ENCODE peak calls at places on chromosomes 7 and 10, in four cellular contexts. H, Y, J and M are unnamed samples.

GRCh38 chr10:2119316-2119715 is 382.0 kb upstream of the ADARB2 start:
- DNase-seq in H (no peak), J (no peak), Y (no peak), M (no peak)

GRCh38 chr10:13877154-13877909 is 290.6 kb downstream of the PRPF18 start:
- DNase-seq in Y (no peak), J (peak), H (peak), M (no peak)

GRCh38 chr10:100614416-100614815 is 78.7 kb downstream of the HIF1AN start:
- DNase-seq in J (no peak), Y (no peak), H (no peak), M (no peak)

GRCh38 chr7:141634065-141634464 is 67.9 kb downstream of the DENND11 start:
- DNase-seq in J (no peak), H (no peak), Y (no peak), M (no peak)

GRCh38 chr10:59654007-59654406 is 55.6 kb downstream of the SLC16A9 start:
- DNase-seq in H (no peak), Y (peak), J (no peak), M (no peak)

GRCh38 chr10:24396396-24396795 is 187.5 kb downstream of the KIAA1217 start:
- DNase-seq in H (no peak), J (no peak), Y (no peak), M (no peak)

GRCh38 chr10:119931873-119932272 is 39.3 kb downstream of the SEC23IP start:
- DNase-seq in Y (no peak), H (no peak), J (no peak), M (no peak)

GRCh38 chr10:89332718-89333281 is 5.0 kb downstream of the IFIT3 start:
- DNase-seq in Y (no peak), J (no peak), H (no peak), M (no peak)

GRCh38 chr10:48782321-48782720 is 97.6 kb downstream of the WDFY4 start:
- DNase-seq in Y (no peak), H (no peak), J (no peak), M (no peak)

GRCh38 chr7:93039282-93039681 is 78.5 kb downstream of the SAMD9 start:
- DNase-seq in Y (no peak), H (no peak), J (no peak), M (no peak)

GRCh38 chr10:100509241-100509640 is 10.4 kb downstream of the SEC31B start:
- DNase-seq in J (no peak), H (no peak), Y (no peak), M (no peak)

GRCh38 chr10:124025638-124026336 is 67.6 kb downstream of the CHST15 start:
- DNase-seq in H (no peak), J (peak), Y (peak), M (no peak)

GRCh38 chr10:72574636-72575035 is 51.2 kb downstream of the MICU1 start:
- DNase-seq in H (no peak), J (no peak), Y (no peak), M (no peak)

GRCh38 chr7:117008849-117009531 is 55.7 kb downstream of the ST7 start:
- DNase-seq in H (no peak), J (no peak), Y (no peak), M (no peak)

GRCh38 chr10:58023341-58024073 is 244.2 kb downstream of the IPMK start:
- DNase-seq in H (no peak), Y (no peak), J (no peak), M (peak)

GRCh38 chr7:69534461-69535041 is 63.7 kb upstream of the AUTS2 start:
- DNase-seq in Y (no peak), J (no peak), H (no peak), M (no peak)

GRCh38 chr7:127976056-127976455 is 55.2 kb downstream of the LRRC4 start:
- DNase-seq in H (no peak), J (no peak), Y (no peak), M (no peak)

GRCh38 chr10:14063531-14064317 is 267.0 kb downstream of the FRMD4A start:
- DNase-seq in J (peak), H (peak), Y (no peak), M (peak)

GRCh38 chr10:97069026-97069425 is 116.7 kb downstream of the SLIT1 start:
- DNase-seq in J (no peak), Y (no peak), H (no peak), M (no peak)

GRCh38 chr7:4134631-4135030 is 547.5 kb upstream of the FOXK1 start:
- DNase-seq in Y (no peak), J (peak), H (no peak), M (no peak)

GRCh38 chr10:11065567-11065966 is 47.9 kb downstream of the CELF2 start:
- DNase-seq in J (no peak), H (no peak), Y (no peak), M (no peak)

GRCh38 chr7:28068811-28069216 is 111.8 kb downstream of the JAZF1 start:
- DNase-seq in J (no peak), H (no peak), Y (no peak), M (no peak)

GRCh38 chr10:7410306-7410799 is 481 bp downstream of the SFMBT2 start:
- DNase-seq in Y (peak), H (peak), J (no peak), M (no peak)

GRCh38 chr7:122975341-122975740 is 20.2 kb downstream of the TAS2R16 start:
- DNase-seq in Y (no peak), J (no peak), H (no peak), M (no peak)

GRCh38 chr7:87148332-87148955 is 3.8 kb upstream of the DMTF1 start:
- DNase-seq in H (no peak), Y (peak), J (no peak), M (peak)

GRCh38 chr10:110081914-110082313 is 74.1 kb downstream of the ADD3 start:
- DNase-seq in J (no peak), Y (no peak), H (no peak), M (no peak)

GRCh38 chr7:3215624-3216585 is 85.1 kb upstream of the SDK1 start:
- DNase-seq in H (no peak), Y (no peak), J (no peak), M (no peak)

GRCh38 chr7:41098402-41098801 is 604.5 kb downstream of the INHBA start:
- DNase-seq in J (no peak), H (no peak), Y (no peak), M (no peak)
- TF ChIP-seq CTCF in J (no peak), H (no peak), Y (no peak), M (no peak)

GRCh38 chr7:101156866-101157589 is 2.8 kb downstream of the AP1S1 start:
- DNase-seq in Y (no peak), H (no peak), J (no peak), M (no peak)

GRCh38 chr7:101155303-101155702 is 1.0 kb downstream of the AP1S1 start:
- DNase-seq in Y (no peak), J (no peak), H (no peak), M (no peak)

GRCh38 chr7:101153969-101154692 is at the start of gene AP1S1:
- DNase-seq in J (peak), Y (peak), H (peak), M (peak)

GRCh38 chr7:101154693-101155102 is 422 bp downstream of the AP1S1 start:
- DNase-seq in Y (no peak), H (no peak), J (no peak), M (no peak)

GRCh38 chr7:101156277-101156676 is 2.0 kb downstream of the AP1S1 start:
- DNase-seq in H (no peak), J (no peak), Y (no peak), M (no peak)
- TF ChIP-seq CTCF in H (no peak), J (no peak), Y (no peak), M (no peak)

GRCh38 chr10:85194685-85195084 is 866.3 kb downstream of the CCSER2 start:
- DNase-seq in J (no peak), Y (no peak), H (no peak), M (no peak)

GRCh38 chr10:85195596-85195995 is 867.2 kb downstream of the CCSER2 start:
- DNase-seq in H (no peak), Y (no peak), J (no peak), M (no peak)

GRCh38 chr10:85188770-85189484 is 860.5 kb downstream of the CCSER2 start:
- DNase-seq in H (no peak), J (no peak), Y (no peak), M (no peak)

DNA sequence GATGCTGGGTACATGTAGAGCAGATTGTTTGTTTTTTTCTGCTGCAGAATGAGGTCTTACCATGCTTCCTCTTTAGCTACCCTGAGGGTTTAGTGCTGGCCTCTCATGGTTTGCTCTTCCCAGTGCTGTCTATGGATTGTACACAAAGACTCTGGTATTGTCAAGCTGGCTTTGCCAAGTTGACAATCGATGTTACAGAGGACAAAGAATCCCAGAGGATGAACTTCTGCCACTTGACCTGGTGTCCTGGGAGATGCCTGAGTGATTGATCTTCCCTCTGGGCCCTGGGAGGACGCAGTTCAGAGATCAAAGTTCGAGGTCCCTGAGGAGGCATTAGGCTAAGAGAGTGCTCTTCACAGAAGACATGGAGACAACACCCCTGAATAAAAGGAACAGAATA is 865.4 kb downstream of the CCSER2 start:
- DNase-seq in Y (no peak), J (no peak), H (no peak), M (no peak)
- TF ChIP-seq CTCF in Y (no peak), J (no peak), H (no peak), M (no peak)

GRCh38 chr10:126160971-126161630 is 227.2 kb downstream of the ADAM12 start:
- DNase-seq in J (no peak), H (no peak), Y (no peak), M (no peak)
- TF ChIP-seq CTCF in J (no peak), H (peak), Y (no peak), M (no peak)

GRCh38 chr7:150476819-150477631 is 26.6 kb downstream of the GIMAP8 start:
- DNase-seq in H (no peak), Y (no peak), J (no peak), M (no peak)

GRCh38 chr7:150479023-150479716 is 28.7 kb downstream of the GIMAP8 start:
- DNase-seq in Y (no peak), H (no peak), J (no peak), M (no peak)

GRCh38 chr7:150481955-150482354 is 31.5 kb downstream of the GIMAP8 start:
- DNase-seq in H (no peak), Y (no peak), J (no peak), M (no peak)

GRCh38 chr7:150476285-150476684 is 25.9 kb downstream of the GIMAP8 start:
- DNase-seq in H (no peak), Y (no peak), J (no peak), M (no peak)

DNA sequence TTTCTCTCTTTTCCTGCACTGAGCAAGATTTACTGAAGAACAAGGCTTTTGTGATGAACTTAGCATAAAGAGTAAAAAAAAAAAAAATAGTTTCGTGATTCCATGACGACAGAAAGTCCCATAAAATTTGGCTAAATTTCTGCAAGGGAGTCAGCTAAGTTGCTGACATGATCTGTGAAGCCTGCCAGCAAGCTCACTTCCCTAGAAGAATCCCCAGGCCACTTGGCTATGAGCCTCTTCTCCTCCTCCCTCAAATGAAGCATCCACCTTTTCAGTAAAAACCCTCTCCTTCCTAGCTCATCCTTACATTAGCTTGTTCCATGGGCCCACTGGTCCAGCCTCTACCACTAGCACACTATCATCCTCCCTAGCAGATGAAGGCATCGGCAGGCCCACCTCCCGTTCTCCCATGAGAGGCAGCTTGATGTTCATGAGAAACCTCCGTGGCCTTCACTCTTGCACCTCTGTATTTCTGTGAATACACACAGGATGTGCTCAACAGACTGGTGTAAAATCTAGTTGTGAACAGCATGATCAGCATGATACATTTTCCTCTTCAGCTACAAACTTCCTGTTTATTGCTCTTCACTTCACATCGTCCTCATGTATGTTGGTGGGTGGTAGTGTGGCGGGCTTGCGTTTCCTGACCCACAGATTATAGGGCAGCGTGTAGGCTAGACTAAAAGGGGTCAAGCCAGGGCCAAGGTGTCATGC is 30.9 kb downstream of the GIMAP8 start:
- DNase-seq in J (no peak), H (peak), Y (no peak), M (no peak)
- TF ChIP-seq CTCF in J (no peak), H (no peak), Y (no peak), M (no peak)

GRCh38 chr10:51023611-51024010 is 50.7 kb upstream of the PRKG1 start:
- DNase-seq in Y (no peak), J (no peak), H (no peak), M (no peak)
- TF ChIP-seq CTCF in Y (no peak), J (no peak), H (no peak), M (no peak)

DNA sequence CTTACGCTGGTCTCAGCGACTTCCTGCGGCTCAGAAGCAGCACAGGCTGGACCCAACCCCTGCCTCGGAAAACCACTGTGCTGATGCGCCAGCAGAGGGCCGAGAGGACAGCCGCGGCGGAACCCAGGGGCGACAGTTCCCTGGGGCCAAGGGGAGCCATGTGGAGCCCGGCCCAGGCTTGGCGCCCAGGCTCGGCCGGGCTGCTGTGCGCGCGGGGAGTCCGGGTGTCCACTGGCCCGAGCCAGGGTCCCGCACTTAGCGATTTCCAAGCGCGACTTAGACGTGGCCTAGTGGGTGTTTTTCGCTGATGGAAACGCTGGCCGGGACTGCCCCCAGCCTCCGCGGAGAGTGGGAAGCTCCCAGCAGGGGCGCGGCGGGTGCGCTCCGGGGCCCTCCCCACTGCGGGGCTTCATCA is 18.6 kb upstream of the ZNF32 start:
- DNase-seq in J (no peak), Y (peak), H (peak), M (no peak)
- TF ChIP-seq CTCF in J (no peak), Y (no peak), H (peak), M (peak)

DNA sequence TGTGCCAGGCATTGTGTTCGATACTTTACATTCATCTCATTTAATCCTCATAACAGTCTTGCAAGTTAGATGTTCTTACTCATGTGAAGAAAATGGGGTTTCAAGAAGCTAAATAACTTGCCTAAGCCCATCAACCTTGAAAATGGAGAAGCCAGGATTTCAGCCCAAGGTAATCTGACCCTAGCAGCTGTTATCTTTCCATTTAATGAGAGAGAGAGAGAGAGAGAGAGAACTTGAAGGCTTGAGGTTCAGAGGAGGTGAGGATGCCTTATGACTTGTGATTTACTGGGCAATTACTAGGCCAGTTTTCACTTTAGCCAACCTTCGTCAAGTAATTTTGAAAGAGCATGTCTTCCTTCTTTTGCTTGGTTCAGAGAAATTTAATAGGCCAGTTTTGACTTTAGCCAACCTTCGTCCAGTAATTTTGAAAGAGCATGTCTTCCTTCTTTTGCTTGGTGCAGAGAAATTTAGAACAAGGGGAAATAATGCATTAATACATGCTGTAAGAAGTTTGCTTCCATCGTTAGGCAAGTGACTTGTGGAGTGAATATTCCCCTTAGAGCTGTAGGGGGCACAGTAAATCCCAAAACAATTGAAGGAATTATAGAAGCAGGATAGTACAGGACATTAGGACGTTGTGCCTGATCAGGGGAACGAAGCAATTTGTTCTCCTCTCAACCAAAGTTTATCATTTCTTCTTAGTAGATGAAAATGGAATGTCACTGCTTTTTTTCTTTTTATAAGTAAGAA is 143.0 kb upstream of the BMPER start:
- DNase-seq in Y (no peak), H (no peak), J (no peak), M (no peak)
- TF ChIP-seq CTCF in Y (no peak), H (no peak), J (no peak), M (peak)

GRCh38 chr7:155693826-155694225 is 49.4 kb downstream of the RBM33 start:
- DNase-seq in H (no peak), J (no peak), Y (no peak), M (no peak)
- TF ChIP-seq CTCF in H (no peak), J (no peak), Y (no peak), M (no peak)

GRCh38 chr10:129498680-129499079 is 31.6 kb downstream of the MGMT start:
- DNase-seq in H (no peak), J (no peak), Y (no peak), M (no peak)
- TF ChIP-seq CTCF in H (no peak), J (no peak), Y (peak), M (no peak)